ENCODE peak calls at places on chromosomes 3 and 15, in seven cellular contexts. One of them, this sample, is unnamed.

GRCh38 chr3:104561324-104561723 is 805.4 kb upstream of the ALCAM start:
- DNase-seq in mesenchymal stem cell: no peak
- DNase-seq in neuronal stem cell: no peak
- DNase-seq in mesendoderm: no peak
- DNase-seq in H9: no peak
- DNase-seq in trophoblast cell: no peak
- DNase-seq in H1: no peak
- DNase-seq in this sample: no peak

GRCh38 chr3:11371758-11372157 is 99.6 kb downstream of the ATG7 start:
- DNase-seq in mesenchymal stem cell: no peak
- DNase-seq in neuronal stem cell: no peak
- DNase-seq in mesendoderm: no peak
- DNase-seq in H9: no peak
- DNase-seq in trophoblast cell: no peak
- DNase-seq in H1: no peak
- DNase-seq in this sample: no peak

GRCh38 chr3:143707848-143708247 is 140.4 kb downstream of the SLC9A9 start:
- DNase-seq in mesenchymal stem cell: peak
- DNase-seq in neuronal stem cell: no peak
- DNase-seq in mesendoderm: peak
- DNase-seq in H9: no peak
- DNase-seq in trophoblast cell: no peak
- DNase-seq in H1: no peak
- DNase-seq in this sample: no peak

GRCh38 chr3:157360044-157360443 is 76.6 kb upstream of the PTX3 start:
- DNase-seq in mesenchymal stem cell: peak
- DNase-seq in neuronal stem cell: no peak
- DNase-seq in mesendoderm: no peak
- DNase-seq in H9: no peak
- DNase-seq in trophoblast cell: peak
- DNase-seq in H1: no peak
- DNase-seq in this sample: peak

GRCh38 chr3:82055792-82056191 is 294.3 kb upstream of the GBE1 start:
- DNase-seq in mesenchymal stem cell: no peak
- DNase-seq in neuronal stem cell: no peak
- DNase-seq in mesendoderm: peak
- DNase-seq in H9: no peak
- DNase-seq in trophoblast cell: no peak
- DNase-seq in H1: no peak
- DNase-seq in this sample: no peak

GRCh38 chr3:170437696-170438407 is 19.2 kb downstream of the CLDN11 start:
- DNase-seq in mesenchymal stem cell: no peak
- DNase-seq in neuronal stem cell: no peak
- DNase-seq in mesendoderm: peak
- DNase-seq in H9: no peak
- DNase-seq in trophoblast cell: no peak
- DNase-seq in H1: peak
- DNase-seq in this sample: no peak

GRCh38 chr15:99556010-99556409 is 9.8 kb upstream of the MEF2A start:
- DNase-seq in mesenchymal stem cell: no peak
- DNase-seq in neuronal stem cell: no peak
- DNase-seq in mesendoderm: no peak
- DNase-seq in H9: no peak
- DNase-seq in trophoblast cell: no peak
- DNase-seq in H1: no peak
- DNase-seq in this sample: no peak

GRCh38 chr3:68306571-68306970 is 625.8 kb downstream of the TAFA4 start:
- DNase-seq in mesenchymal stem cell: peak
- DNase-seq in neuronal stem cell: peak
- DNase-seq in mesendoderm: peak
- DNase-seq in H9: peak
- DNase-seq in trophoblast cell: no peak
- DNase-seq in H1: peak
- DNase-seq in this sample: no peak

GRCh38 chr3:128323206-128324081 is 143.2 kb downstream of the DNAJB8 start:
- DNase-seq in mesenchymal stem cell: no peak
- DNase-seq in neuronal stem cell: no peak
- DNase-seq in mesendoderm: no peak
- DNase-seq in H9: peak
- DNase-seq in trophoblast cell: no peak
- DNase-seq in H1: peak
- DNase-seq in this sample: no peak

GRCh38 chr3:126355777-126356372 is 1.3 kb downstream of the KLF15 start:
- DNase-seq in mesenchymal stem cell: peak
- DNase-seq in neuronal stem cell: peak
- DNase-seq in mesendoderm: peak
- DNase-seq in H9: peak
- DNase-seq in trophoblast cell: peak
- DNase-seq in H1: peak
- DNase-seq in this sample: peak

GRCh38 chr3:105598047-105598796 is 231.5 kb downstream of the ALCAM start:
- DNase-seq in mesenchymal stem cell: peak
- DNase-seq in neuronal stem cell: no peak
- DNase-seq in mesendoderm: peak
- DNase-seq in H9: no peak
- DNase-seq in trophoblast cell: peak
- DNase-seq in H1: no peak
- DNase-seq in this sample: peak

GRCh38 chr3:58066842-58067241 is 58.6 kb downstream of the FLNB start:
- DNase-seq in mesenchymal stem cell: no peak
- DNase-seq in neuronal stem cell: no peak
- DNase-seq in mesendoderm: no peak
- DNase-seq in H9: no peak
- DNase-seq in trophoblast cell: no peak
- DNase-seq in H1: no peak
- DNase-seq in this sample: peak

GRCh38 chr15:51046016-51046415 is 48.7 kb downstream of the TNFAIP8L3 start:
- DNase-seq in mesenchymal stem cell: no peak
- DNase-seq in neuronal stem cell: no peak
- DNase-seq in mesendoderm: no peak
- DNase-seq in H9: no peak
- DNase-seq in trophoblast cell: no peak
- DNase-seq in H1: no peak
- DNase-seq in this sample: no peak

GRCh38 chr15:29822685-29823459 is 604 bp upstream of the TJP1 start:
- DNase-seq in mesenchymal stem cell: peak
- DNase-seq in neuronal stem cell: no peak
- DNase-seq in mesendoderm: peak
- DNase-seq in H9: no peak
- DNase-seq in trophoblast cell: peak
- DNase-seq in H1: no peak
- DNase-seq in this sample: peak

GRCh38 chr15:41554915-41555314 is 4.1 kb upstream of the TYRO3 start:
- DNase-seq in mesenchymal stem cell: no peak
- DNase-seq in neuronal stem cell: no peak
- DNase-seq in mesendoderm: no peak
- DNase-seq in H9: no peak
- DNase-seq in trophoblast cell: no peak
- DNase-seq in H1: no peak
- DNase-seq in this sample: no peak

GRCh38 chr3:152313914-152314313 is 45.2 kb downstream of the MBNL1 start:
- DNase-seq in mesenchymal stem cell: no peak
- DNase-seq in neuronal stem cell: no peak
- DNase-seq in mesendoderm: no peak
- DNase-seq in H9: no peak
- DNase-seq in trophoblast cell: no peak
- DNase-seq in H1: no peak
- DNase-seq in this sample: no peak

GRCh38 chr3:179082416-179082815 is 10.8 kb upstream of the ZMAT3 start:
- DNase-seq in mesenchymal stem cell: no peak
- DNase-seq in neuronal stem cell: no peak
- DNase-seq in mesendoderm: peak
- DNase-seq in H9: no peak
- DNase-seq in trophoblast cell: peak
- DNase-seq in H1: no peak
- DNase-seq in this sample: peak

GRCh38 chr15:70172561-70172960 is 74.8 kb upstream of the TLE3 start:
- DNase-seq in mesenchymal stem cell: no peak
- DNase-seq in neuronal stem cell: no peak
- DNase-seq in mesendoderm: no peak
- DNase-seq in H9: no peak
- DNase-seq in trophoblast cell: no peak
- DNase-seq in H1: no peak
- DNase-seq in this sample: no peak

GRCh38 chr15:70172124-70172523 is 74.4 kb upstream of the TLE3 start:
- DNase-seq in mesenchymal stem cell: no peak
- DNase-seq in neuronal stem cell: no peak
- DNase-seq in mesendoderm: no peak
- DNase-seq in H9: no peak
- DNase-seq in trophoblast cell: no peak
- DNase-seq in H1: no peak
- DNase-seq in this sample: no peak

GRCh38 chr15:70169147-70169546 is 71.4 kb upstream of the TLE3 start:
- DNase-seq in mesenchymal stem cell: no peak
- DNase-seq in neuronal stem cell: no peak
- DNase-seq in mesendoderm: peak
- DNase-seq in H9: no peak
- DNase-seq in trophoblast cell: no peak
- DNase-seq in H1: no peak
- DNase-seq in this sample: no peak

GRCh38 chr15:70170096-70170699 is 72.5 kb upstream of the TLE3 start:
- DNase-seq in mesenchymal stem cell: peak
- DNase-seq in neuronal stem cell: no peak
- DNase-seq in mesendoderm: peak
- DNase-seq in H9: no peak
- DNase-seq in trophoblast cell: no peak
- DNase-seq in H1: no peak
- DNase-seq in this sample: no peak

DNA sequence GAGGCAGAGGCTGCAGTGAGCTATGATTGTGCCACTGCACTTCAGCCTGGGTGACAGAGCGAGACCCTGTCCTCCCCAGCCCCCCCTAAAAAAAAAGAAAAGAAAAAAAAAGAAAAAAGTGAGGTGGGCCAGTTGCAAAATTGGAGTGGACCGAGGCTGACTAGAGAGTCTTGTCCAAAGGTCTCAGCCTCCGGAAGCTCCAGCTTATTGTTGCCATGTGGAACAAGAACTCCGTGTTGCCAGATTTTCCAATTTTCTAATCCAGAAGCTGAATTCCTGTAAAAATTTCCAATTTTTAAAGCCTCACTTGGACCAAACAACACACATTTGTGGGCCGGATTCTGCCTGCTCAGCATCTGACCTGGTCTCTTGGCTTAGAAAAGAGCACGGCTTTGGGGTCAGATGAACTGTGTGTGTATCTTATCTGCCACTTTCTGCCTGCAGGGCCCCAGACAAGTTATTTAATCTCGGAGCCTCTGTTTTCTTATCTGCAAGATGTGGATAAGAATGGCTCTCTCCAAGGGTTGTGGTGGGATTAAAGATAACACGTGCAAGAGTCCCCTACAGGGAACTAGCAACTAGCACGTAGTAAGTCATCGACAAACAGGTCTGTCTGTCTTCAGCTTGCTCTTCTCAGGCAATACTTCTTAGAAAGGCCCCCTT is 73.6 kb upstream of the TLE3 start:
- DNase-seq in mesenchymal stem cell: no peak
- DNase-seq in neuronal stem cell: no peak
- DNase-seq in mesendoderm: peak
- DNase-seq in H9: no peak
- DNase-seq in trophoblast cell: no peak
- DNase-seq in H1: no peak
- DNase-seq in this sample: no peak
- H2AK5ac ChIP-seq in mesenchymal stem cell: no peak
- H2AK5ac ChIP-seq in neuronal stem cell: no peak
- H2AK5ac ChIP-seq in mesendoderm: peak
- H2AK5ac ChIP-seq in H9: no peak
- H2AK5ac ChIP-seq in trophoblast cell: no peak
- H2AK5ac ChIP-seq in H1: no peak
- H2AK5ac ChIP-seq in this sample: no peak

GRCh38 chr3:115982121-115982520 is 358.8 kb downstream of the GAP43 start:
- DNase-seq in mesenchymal stem cell: no peak
- DNase-seq in neuronal stem cell: no peak
- DNase-seq in mesendoderm: no peak
- DNase-seq in H9: no peak
- DNase-seq in trophoblast cell: no peak
- DNase-seq in H1: no peak
- DNase-seq in this sample: no peak
- H2AK5ac ChIP-seq in mesenchymal stem cell: no peak
- H2AK5ac ChIP-seq in neuronal stem cell: no peak
- H2AK5ac ChIP-seq in mesendoderm: no peak
- H2AK5ac ChIP-seq in H9: no peak
- H2AK5ac ChIP-seq in trophoblast cell: no peak
- H2AK5ac ChIP-seq in H1: no peak
- H2AK5ac ChIP-seq in this sample: no peak

GRCh38 chr3:100104817-100105413 is 9.4 kb downstream of the FILIP1L start:
- DNase-seq in mesenchymal stem cell: peak
- DNase-seq in neuronal stem cell: no peak
- DNase-seq in mesendoderm: no peak
- DNase-seq in H9: no peak
- DNase-seq in trophoblast cell: no peak
- DNase-seq in H1: no peak
- DNase-seq in this sample: no peak

GRCh38 chr3:100104442-100104798 is 9.9 kb downstream of the FILIP1L start:
- DNase-seq in mesenchymal stem cell: no peak
- DNase-seq in neuronal stem cell: no peak
- DNase-seq in mesendoderm: no peak
- DNase-seq in H9: no peak
- DNase-seq in trophoblast cell: no peak
- DNase-seq in H1: no peak
- DNase-seq in this sample: no peak

GRCh38 chr3:100106094-100106493 is 8.2 kb downstream of the FILIP1L start:
- DNase-seq in mesenchymal stem cell: no peak
- DNase-seq in neuronal stem cell: no peak
- DNase-seq in mesendoderm: peak
- DNase-seq in H9: no peak
- DNase-seq in trophoblast cell: no peak
- DNase-seq in H1: no peak
- DNase-seq in this sample: no peak

GRCh38 chr3:100106531-100107155 is 7.7 kb downstream of the FILIP1L start:
- DNase-seq in mesenchymal stem cell: peak
- DNase-seq in neuronal stem cell: no peak
- DNase-seq in mesendoderm: no peak
- DNase-seq in H9: no peak
- DNase-seq in trophoblast cell: peak
- DNase-seq in H1: no peak
- DNase-seq in this sample: peak

DNA sequence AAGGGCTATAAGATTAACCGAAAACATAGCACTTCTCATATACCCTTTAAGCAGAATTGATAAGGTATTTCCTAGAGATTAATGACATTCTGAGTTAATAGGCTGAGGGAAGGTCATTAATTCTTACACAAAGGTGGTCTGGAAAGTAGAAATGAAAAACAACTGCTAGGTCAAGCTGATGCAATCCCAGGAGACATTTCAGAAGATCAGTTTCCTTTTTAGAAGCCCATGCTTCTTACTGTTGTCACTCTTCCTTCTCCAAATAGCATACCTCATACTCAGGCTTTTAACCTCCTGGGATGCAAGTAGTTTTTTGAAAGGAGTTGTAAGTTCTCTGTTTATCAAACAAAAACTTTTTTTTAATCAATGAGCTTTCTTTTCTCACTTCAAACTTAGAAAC is 8.8 kb downstream of the FILIP1L start:
- DNase-seq in mesenchymal stem cell: peak
- DNase-seq in neuronal stem cell: no peak
- DNase-seq in mesendoderm: no peak
- DNase-seq in H9: no peak
- DNase-seq in trophoblast cell: no peak
- DNase-seq in H1: no peak
- DNase-seq in this sample: peak
- H2AK5ac ChIP-seq in mesenchymal stem cell: no peak
- H2AK5ac ChIP-seq in neuronal stem cell: no peak
- H2AK5ac ChIP-seq in mesendoderm: no peak
- H2AK5ac ChIP-seq in H9: no peak
- H2AK5ac ChIP-seq in trophoblast cell: no peak
- H2AK5ac ChIP-seq in H1: no peak
- H2AK5ac ChIP-seq in this sample: peak

GRCh38 chr3:51729005-51729633 is 22.3 kb downstream of the GRM2 start:
- DNase-seq in mesenchymal stem cell: no peak
- DNase-seq in neuronal stem cell: no peak
- DNase-seq in mesendoderm: no peak
- DNase-seq in H9: no peak
- DNase-seq in trophoblast cell: no peak
- DNase-seq in H1: no peak
- DNase-seq in this sample: no peak
- H2AK5ac ChIP-seq in mesenchymal stem cell: no peak
- H2AK5ac ChIP-seq in neuronal stem cell: no peak
- H2AK5ac ChIP-seq in mesendoderm: no peak
- H2AK5ac ChIP-seq in H9: no peak
- H2AK5ac ChIP-seq in trophoblast cell: no peak
- H2AK5ac ChIP-seq in H1: no peak
- H2AK5ac ChIP-seq in this sample: no peak